ENCODE peak calls at places on chromosomes 4 and X, in six cellular contexts. One of them, this sample, is unnamed.
A peak's percentile ranks its signal among the peaks of the same experiment; 100 is the strongest.

GRCh38 chr4:14837860-14838259 is 164.4 kb upstream of the CPEB2 start:
- DNase-seq in cardiac muscle cell: no peak
- DNase-seq in CD8-positive, alpha-beta T cell: no peak
- DNase-seq in fibroblast of mammary gland: no peak
- DNase-seq in dorsolateral prefrontal cortex: no peak
- DNase-seq in NB4: peak; percentile 60
- DNase-seq in this sample: no peak

GRCh38 chr4:89797117-89797516 is 39.8 kb downstream of the SNCA start:
- DNase-seq in cardiac muscle cell: peak; percentile 86
- DNase-seq in CD8-positive, alpha-beta T cell: no peak
- DNase-seq in fibroblast of mammary gland: peak; percentile 41
- DNase-seq in dorsolateral prefrontal cortex: no peak
- DNase-seq in NB4: no peak
- DNase-seq in this sample: no peak

GRCh38 chr4:107034091-107034698 is 1.9 kb downstream of the DKK2 start:
- DNase-seq in cardiac muscle cell: peak; percentile 26
- DNase-seq in CD8-positive, alpha-beta T cell: no peak
- DNase-seq in fibroblast of mammary gland: peak; percentile 40
- DNase-seq in dorsolateral prefrontal cortex: peak; percentile 64
- DNase-seq in NB4: peak; percentile 16
- DNase-seq in this sample: no peak

GRCh38 chr4:20572976-20573375 is 127.3 kb upstream of the PACRGL start:
- DNase-seq in cardiac muscle cell: no peak
- DNase-seq in CD8-positive, alpha-beta T cell: no peak
- DNase-seq in fibroblast of mammary gland: no peak
- DNase-seq in dorsolateral prefrontal cortex: no peak
- DNase-seq in NB4: no peak
- DNase-seq in this sample: no peak

GRCh38 chr4:177393236-177393635 is 49.0 kb downstream of the AGA start:
- DNase-seq in cardiac muscle cell: no peak
- DNase-seq in CD8-positive, alpha-beta T cell: peak; percentile 17
- DNase-seq in fibroblast of mammary gland: no peak
- DNase-seq in dorsolateral prefrontal cortex: no peak
- DNase-seq in NB4: peak; percentile 24
- DNase-seq in this sample: no peak

GRCh38 chr4:182881928-182882327 is 35.3 kb downstream of the DCTD start:
- DNase-seq in cardiac muscle cell: no peak
- DNase-seq in CD8-positive, alpha-beta T cell: no peak
- DNase-seq in fibroblast of mammary gland: no peak
- DNase-seq in dorsolateral prefrontal cortex: no peak
- DNase-seq in NB4: no peak
- DNase-seq in this sample: peak; percentile 7

GRCh38 chr4:108163352-108163751 is 5.4 kb downstream of the LEF1 start:
- DNase-seq in cardiac muscle cell: no peak
- DNase-seq in CD8-positive, alpha-beta T cell: no peak
- DNase-seq in fibroblast of mammary gland: no peak
- DNase-seq in dorsolateral prefrontal cortex: no peak
- DNase-seq in NB4: no peak
- DNase-seq in this sample: no peak

GRCh38 chr4:88225216-88226107 is 58.9 kb downstream of the PPM1K start:
- DNase-seq in cardiac muscle cell: peak; percentile 42
- DNase-seq in CD8-positive, alpha-beta T cell: no peak
- DNase-seq in fibroblast of mammary gland: no peak
- DNase-seq in dorsolateral prefrontal cortex: no peak
- DNase-seq in NB4: no peak
- DNase-seq in this sample: no peak

GRCh38 chr4:139839664-139840063 is 174.0 kb downstream of the MGST2 start:
- DNase-seq in cardiac muscle cell: no peak
- DNase-seq in CD8-positive, alpha-beta T cell: no peak
- DNase-seq in fibroblast of mammary gland: no peak
- DNase-seq in dorsolateral prefrontal cortex: no peak
- DNase-seq in NB4: no peak
- DNase-seq in this sample: no peak

GRCh38 chrX:47283015-47283771 is 50.4 kb downstream of the USP11 start:
- DNase-seq in cardiac muscle cell: peak; percentile 75
- DNase-seq in CD8-positive, alpha-beta T cell: no peak
- DNase-seq in fibroblast of mammary gland: peak; percentile 71
- DNase-seq in dorsolateral prefrontal cortex: peak; percentile 62
- DNase-seq in NB4: peak; percentile 75
- DNase-seq in this sample: no peak

GRCh38 chrX:107894038-107894437 is 68.4 kb downstream of the MID2 start:
- DNase-seq in cardiac muscle cell: peak; percentile 58
- DNase-seq in CD8-positive, alpha-beta T cell: no peak
- DNase-seq in fibroblast of mammary gland: peak; percentile 69
- DNase-seq in dorsolateral prefrontal cortex: no peak
- DNase-seq in NB4: peak; percentile 53
- DNase-seq in this sample: peak; percentile 19

GRCh38 chr4:162038112-162038511 is 125.7 kb downstream of the FSTL5 start:
- DNase-seq in cardiac muscle cell: no peak
- DNase-seq in CD8-positive, alpha-beta T cell: no peak
- DNase-seq in fibroblast of mammary gland: no peak
- DNase-seq in dorsolateral prefrontal cortex: no peak
- DNase-seq in NB4: no peak
- DNase-seq in this sample: no peak

GRCh38 chr4:165403667-165404066 is 24.9 kb downstream of the CPE start:
- DNase-seq in cardiac muscle cell: no peak
- DNase-seq in CD8-positive, alpha-beta T cell: no peak
- DNase-seq in fibroblast of mammary gland: no peak
- DNase-seq in dorsolateral prefrontal cortex: no peak
- DNase-seq in NB4: no peak
- DNase-seq in this sample: no peak

GRCh38 chrX:78165425-78165824 is 26.0 kb upstream of the TAF9B start:
- DNase-seq in cardiac muscle cell: no peak
- DNase-seq in CD8-positive, alpha-beta T cell: no peak
- DNase-seq in fibroblast of mammary gland: no peak
- DNase-seq in dorsolateral prefrontal cortex: no peak
- DNase-seq in NB4: no peak
- DNase-seq in this sample: peak; percentile 23
- TF ChIP-seq CTCF in cardiac muscle cell: no peak
- TF ChIP-seq CTCF in CD8-positive, alpha-beta T cell: no peak
- TF ChIP-seq CTCF in fibroblast of mammary gland: no peak
- TF ChIP-seq CTCF in dorsolateral prefrontal cortex: no peak
- TF ChIP-seq CTCF in NB4: no peak
- TF ChIP-seq CTCF in this sample: no peak

DNA sequence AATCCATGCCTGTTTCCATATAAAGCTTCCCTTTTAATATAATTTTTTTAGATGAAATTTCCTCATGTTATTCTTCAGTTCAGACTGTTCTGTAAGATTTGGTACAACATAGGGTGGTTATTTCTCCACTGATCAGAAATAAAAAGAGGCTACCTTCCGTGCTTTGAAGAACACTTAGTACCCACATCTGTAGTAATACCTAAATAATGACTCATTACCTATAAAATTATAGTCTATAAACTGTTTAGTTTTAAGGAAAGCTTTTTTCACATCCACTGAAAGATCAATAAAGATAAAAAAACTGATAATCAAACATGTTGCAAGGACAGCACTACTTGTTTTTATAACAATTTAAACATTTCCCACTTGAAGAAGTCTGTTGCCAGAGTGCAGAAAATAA is 23.9 kb downstream of the TRPC3 start:
- DNase-seq in cardiac muscle cell: no peak
- DNase-seq in CD8-positive, alpha-beta T cell: no peak
- DNase-seq in fibroblast of mammary gland: no peak
- DNase-seq in dorsolateral prefrontal cortex: no peak
- DNase-seq in NB4: no peak
- DNase-seq in this sample: peak; percentile 17
- TF ChIP-seq CTCF in cardiac muscle cell: no peak
- TF ChIP-seq CTCF in CD8-positive, alpha-beta T cell: no peak
- TF ChIP-seq CTCF in fibroblast of mammary gland: no peak
- TF ChIP-seq CTCF in dorsolateral prefrontal cortex: no peak
- TF ChIP-seq CTCF in NB4: no peak
- TF ChIP-seq CTCF in this sample: no peak

GRCh38 chrX:49282647-49283011 is 13.0 kb downstream of the PPP1R3F start:
- DNase-seq in cardiac muscle cell: peak; percentile 49
- DNase-seq in CD8-positive, alpha-beta T cell: no peak
- DNase-seq in fibroblast of mammary gland: peak; percentile 48
- DNase-seq in dorsolateral prefrontal cortex: no peak
- DNase-seq in NB4: peak; percentile 20
- DNase-seq in this sample: no peak
- TF ChIP-seq CTCF in cardiac muscle cell: peak; percentile 42
- TF ChIP-seq CTCF in CD8-positive, alpha-beta T cell: no peak
- TF ChIP-seq CTCF in fibroblast of mammary gland: peak; percentile 42
- TF ChIP-seq CTCF in dorsolateral prefrontal cortex: peak; percentile 47
- TF ChIP-seq CTCF in NB4: no peak
- TF ChIP-seq CTCF in this sample: no peak

DNA sequence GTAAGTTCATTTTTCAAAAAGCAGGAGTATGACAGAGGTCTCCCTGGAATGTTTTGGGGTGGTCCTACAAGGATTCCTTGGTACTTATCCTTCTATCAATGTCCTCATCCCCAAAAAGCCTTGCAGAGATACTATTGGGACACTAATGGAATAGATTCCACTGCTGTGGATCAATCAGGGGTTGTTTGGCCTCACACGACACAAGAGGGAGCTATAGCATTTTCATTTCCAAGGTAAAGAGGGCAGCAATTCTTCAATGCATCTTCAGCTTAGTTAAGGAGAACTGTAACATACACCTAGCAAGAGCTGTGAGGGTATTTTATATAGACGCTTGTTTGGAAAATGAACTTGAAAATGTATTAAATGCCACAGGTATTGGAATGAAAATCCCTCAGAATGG is 50.9 kb downstream of the USP26 start:
- DNase-seq in cardiac muscle cell: no peak
- DNase-seq in CD8-positive, alpha-beta T cell: no peak
- DNase-seq in fibroblast of mammary gland: peak; percentile 12
- DNase-seq in dorsolateral prefrontal cortex: no peak
- DNase-seq in NB4: peak; percentile 9
- DNase-seq in this sample: no peak
- TF ChIP-seq CTCF in cardiac muscle cell: no peak
- TF ChIP-seq CTCF in CD8-positive, alpha-beta T cell: no peak
- TF ChIP-seq CTCF in fibroblast of mammary gland: peak; percentile 18
- TF ChIP-seq CTCF in dorsolateral prefrontal cortex: no peak
- TF ChIP-seq CTCF in NB4: no peak
- TF ChIP-seq CTCF in this sample: peak; percentile 53

DNA sequence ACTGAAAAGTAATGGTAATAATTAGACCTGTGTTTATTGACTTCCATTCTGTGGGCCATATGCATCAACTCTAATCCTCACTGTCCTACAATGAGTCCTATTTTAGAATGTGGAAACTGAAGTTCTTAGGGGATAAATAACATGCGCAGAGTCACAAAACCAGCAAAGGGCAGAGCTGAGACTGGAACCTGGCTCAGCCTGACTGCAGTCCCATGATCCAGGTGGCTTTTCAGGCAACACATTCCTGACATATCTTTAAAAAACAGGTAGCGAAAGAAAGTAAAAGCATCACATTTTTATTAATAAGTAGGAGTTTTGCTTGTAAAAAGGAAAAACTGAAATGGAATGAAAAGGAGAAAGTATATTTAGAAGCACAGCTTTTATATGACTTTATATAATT is 34.7 kb upstream of the PRSS48 start:
- DNase-seq in cardiac muscle cell: no peak
- DNase-seq in CD8-positive, alpha-beta T cell: no peak
- DNase-seq in fibroblast of mammary gland: no peak
- DNase-seq in dorsolateral prefrontal cortex: no peak
- DNase-seq in NB4: no peak
- DNase-seq in this sample: no peak
- TF ChIP-seq CTCF in cardiac muscle cell: no peak
- TF ChIP-seq CTCF in CD8-positive, alpha-beta T cell: no peak
- TF ChIP-seq CTCF in fibroblast of mammary gland: no peak
- TF ChIP-seq CTCF in dorsolateral prefrontal cortex: no peak
- TF ChIP-seq CTCF in NB4: no peak
- TF ChIP-seq CTCF in this sample: no peak

GRCh38 chr4:11436673-11437072 is 8.0 kb upstream of the HS3ST1 start:
- DNase-seq in cardiac muscle cell: no peak
- DNase-seq in CD8-positive, alpha-beta T cell: no peak
- DNase-seq in fibroblast of mammary gland: no peak
- DNase-seq in dorsolateral prefrontal cortex: no peak
- DNase-seq in NB4: no peak
- DNase-seq in this sample: no peak
- TF ChIP-seq CTCF in cardiac muscle cell: no peak
- TF ChIP-seq CTCF in CD8-positive, alpha-beta T cell: no peak
- TF ChIP-seq CTCF in fibroblast of mammary gland: no peak
- TF ChIP-seq CTCF in dorsolateral prefrontal cortex: no peak
- TF ChIP-seq CTCF in NB4: no peak
- TF ChIP-seq CTCF in this sample: no peak

DNA sequence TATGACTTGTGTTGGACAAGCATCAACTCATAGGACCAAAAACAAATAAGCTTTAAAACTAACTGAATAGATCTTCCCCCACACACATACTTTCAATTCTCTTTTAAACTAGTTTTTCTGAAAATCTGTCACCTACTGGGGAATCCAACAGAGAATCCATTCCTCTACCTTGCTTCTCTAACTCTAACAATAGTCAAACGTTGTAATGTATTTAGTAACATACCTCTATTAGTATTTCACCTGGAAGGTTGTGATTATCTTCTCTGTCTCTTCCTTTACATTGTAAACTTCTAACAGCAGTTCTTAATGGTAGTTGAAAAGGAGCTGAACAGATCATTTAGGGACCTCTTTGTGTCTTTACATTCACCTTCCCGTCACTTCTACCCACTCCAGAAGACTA is 337.1 kb upstream of the FAM241A start:
- DNase-seq in cardiac muscle cell: no peak
- DNase-seq in CD8-positive, alpha-beta T cell: no peak
- DNase-seq in fibroblast of mammary gland: no peak
- DNase-seq in dorsolateral prefrontal cortex: no peak
- DNase-seq in NB4: no peak
- DNase-seq in this sample: no peak
- TF ChIP-seq CTCF in cardiac muscle cell: no peak
- TF ChIP-seq CTCF in CD8-positive, alpha-beta T cell: no peak
- TF ChIP-seq CTCF in fibroblast of mammary gland: no peak
- TF ChIP-seq CTCF in dorsolateral prefrontal cortex: no peak
- TF ChIP-seq CTCF in NB4: no peak
- TF ChIP-seq CTCF in this sample: no peak

GRCh38 chr4:25862411-25863346 is at the start of gene SEL1L3:
- DNase-seq in cardiac muscle cell: peak; percentile 38
- DNase-seq in CD8-positive, alpha-beta T cell: peak; percentile 45
- DNase-seq in fibroblast of mammary gland: no peak
- DNase-seq in dorsolateral prefrontal cortex: peak; percentile 54
- DNase-seq in NB4: peak; percentile 62
- DNase-seq in this sample: no peak
- TF ChIP-seq CTCF in cardiac muscle cell: no peak
- TF ChIP-seq CTCF in CD8-positive, alpha-beta T cell: no peak
- TF ChIP-seq CTCF in fibroblast of mammary gland: no peak
- TF ChIP-seq CTCF in dorsolateral prefrontal cortex: no peak
- TF ChIP-seq CTCF in NB4: no peak
- TF ChIP-seq CTCF in this sample: no peak

DNA sequence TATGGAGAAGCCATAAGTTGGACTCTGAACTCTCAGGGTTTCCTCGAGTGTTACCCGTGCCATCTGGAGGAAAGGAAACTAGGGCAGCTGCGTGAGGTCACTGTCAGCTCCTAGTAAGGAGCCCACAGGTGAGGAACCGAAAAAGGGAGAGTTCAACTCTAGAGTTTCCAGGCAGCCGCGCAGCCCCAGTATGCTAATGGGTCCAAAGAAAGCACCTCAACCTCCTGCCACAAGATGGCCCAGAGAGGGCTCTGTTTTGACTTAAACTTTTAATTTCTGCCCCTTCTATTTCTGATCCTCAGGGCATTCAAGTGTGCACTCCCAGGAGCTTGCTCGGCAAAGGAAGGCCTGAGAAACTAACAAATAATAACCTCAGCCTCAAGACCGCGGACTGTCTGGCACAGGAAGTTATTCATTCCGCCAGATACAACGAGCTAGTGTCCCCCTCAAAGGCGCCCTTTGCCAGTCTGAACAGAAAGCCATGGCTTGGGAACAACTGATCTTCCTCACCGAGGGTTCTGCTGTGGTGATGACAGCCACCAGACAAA is 13.9 kb downstream of the SCARB2 start:
- DNase-seq in cardiac muscle cell: peak; percentile 62
- DNase-seq in CD8-positive, alpha-beta T cell: peak; percentile 15
- DNase-seq in fibroblast of mammary gland: no peak
- DNase-seq in dorsolateral prefrontal cortex: peak; percentile 58
- DNase-seq in NB4: no peak
- DNase-seq in this sample: no peak
- TF ChIP-seq CTCF in cardiac muscle cell: no peak
- TF ChIP-seq CTCF in CD8-positive, alpha-beta T cell: no peak
- TF ChIP-seq CTCF in fibroblast of mammary gland: no peak
- TF ChIP-seq CTCF in dorsolateral prefrontal cortex: peak; percentile 12
- TF ChIP-seq CTCF in NB4: no peak
- TF ChIP-seq CTCF in this sample: no peak